ENCODE peak calls at places on chromosome 20, in four cellular contexts. S, F, D and K are unnamed samples.

GRCh38 chr20:20076297-20077065 is 24.1 kb downstream of the CFAP61 start:
- DNase-seq in D (no peak), F (no peak), S (peak), K (no peak)

GRCh38 chr20:31918471-31919105 is 33.3 kb downstream of the PDRG1 start:
- DNase-seq in S (no peak), F (no peak), D (no peak), K (no peak)

GRCh38 chr20:50320910-50321796 is 130.5 kb downstream of the CEBPB start:
- DNase-seq in D (peak), F (peak), S (peak), K (peak)

GRCh38 chr20:17925940-17926300 is 42.7 kb downstream of the SNX5 start:
- DNase-seq in S (no peak), D (no peak), F (no peak), K (no peak)

GRCh38 chr20:33789109-33789857 is 21.9 kb upstream of the CHMP4B start:
- DNase-seq in D (no peak), F (peak), S (peak), K (no peak)

GRCh38 chr20:3777726-3778629 is 3.3 kb downstream of the SPEF1 start:
- DNase-seq in S (peak), F (peak), D (peak), K (peak)

GRCh38 chr20:16222859-16223411 is 350.3 kb downstream of the KIF16B start:
- DNase-seq in S (no peak), D (no peak), F (no peak), K (no peak)

GRCh38 chr20:56373942-56374341 is 15.2 kb downstream of the FAM210B start:
- DNase-seq in D (no peak), S (no peak), F (peak), K (no peak)

GRCh38 chr20:4913147-4913546 is 88.2 kb downstream of the SLC23A2 start:
- DNase-seq in S (no peak), F (no peak), D (no peak), K (no peak)

DNA sequence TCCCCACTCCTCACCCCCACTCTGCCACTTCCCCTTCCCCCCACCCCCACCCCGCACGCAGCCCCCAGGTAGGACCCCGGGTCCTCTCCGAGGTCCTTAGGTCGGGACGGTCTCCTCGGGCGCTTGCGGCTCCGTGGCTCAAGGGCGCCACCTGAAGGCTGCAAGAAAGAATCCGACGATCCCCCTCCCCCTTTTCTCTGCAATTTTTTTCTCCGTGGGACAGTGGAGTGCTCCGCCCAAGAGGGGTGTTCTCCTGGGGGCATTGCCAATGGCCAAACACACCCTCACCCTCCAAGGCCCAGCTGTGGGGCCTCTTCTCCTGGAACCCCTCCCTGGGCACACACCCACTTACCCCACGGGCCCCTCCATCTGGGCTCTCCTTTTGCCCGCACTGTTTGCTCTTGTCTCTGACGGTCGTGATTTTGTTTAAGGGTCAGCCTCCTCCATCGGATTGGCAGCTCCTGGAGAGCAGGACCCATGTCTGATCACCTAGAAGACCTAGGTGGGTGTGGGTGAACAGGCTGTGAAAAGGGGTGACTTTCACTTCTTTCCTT is 1.1 kb upstream of the TMEM74B start:
- DNase-seq in D (peak), S (peak), F (peak), K (peak)
- TF ChIP-seq CTCF in D (peak), S (peak), F (peak), K (peak)

GRCh38 chr20:38962898-38963484 is 847 bp downstream of the DHX35 start:
- DNase-seq in F (no peak), S (no peak), D (no peak), K (no peak)
- TF ChIP-seq CTCF in F (no peak), S (no peak), D (no peak), K (no peak)

GRCh38 chr20:53210931-53211330 is 238.8 kb downstream of the TSHZ2 start:
- DNase-seq in F (no peak), D (no peak), S (no peak), K (no peak)

GRCh38 chr20:53205046-53205445 is 232.9 kb downstream of the TSHZ2 start:
- DNase-seq in S (no peak), F (no peak), D (no peak), K (no peak)

GRCh38 chr20:53210041-53210440 is 237.9 kb downstream of the TSHZ2 start:
- DNase-seq in S (no peak), F (no peak), D (no peak), K (no peak)

GRCh38 chr20:53212018-53212417 is 239.9 kb downstream of the TSHZ2 start:
- DNase-seq in S (no peak), F (no peak), D (no peak), K (no peak)

GRCh38 chr20:53208110-53208908 is 236.2 kb downstream of the TSHZ2 start:
- DNase-seq in D (peak), F (no peak), S (no peak), K (no peak)
- TF ChIP-seq CTCF in D (peak), F (no peak), S (no peak), K (peak)

GRCh38 chr20:35001596-35002362 is 46.1 kb downstream of the MYH7B start:
- DNase-seq in D (no peak), S (peak), F (no peak), K (no peak)
- TF ChIP-seq CTCF in D (peak), S (peak), F (no peak), K (peak)

GRCh38 chr20:55057779-55058415 is 582.5 kb downstream of the DOK5 start:
- DNase-seq in S (no peak), D (no peak), F (no peak), K (no peak)
- TF ChIP-seq CTCF in S (no peak), D (peak), F (no peak), K (peak)

GRCh38 chr20:57526067-57526884 is 1.3 kb upstream of the CTCFL start:
- DNase-seq in D (no peak), S (no peak), F (peak), K (no peak)
- TF ChIP-seq CTCF in D (no peak), S (no peak), F (peak), K (no peak)

GRCh38 chr20:14259691-14260090 is 77.7 kb downstream of the FLRT3 start:
- DNase-seq in D (no peak), S (no peak), F (no peak), K (no peak)

DNA sequence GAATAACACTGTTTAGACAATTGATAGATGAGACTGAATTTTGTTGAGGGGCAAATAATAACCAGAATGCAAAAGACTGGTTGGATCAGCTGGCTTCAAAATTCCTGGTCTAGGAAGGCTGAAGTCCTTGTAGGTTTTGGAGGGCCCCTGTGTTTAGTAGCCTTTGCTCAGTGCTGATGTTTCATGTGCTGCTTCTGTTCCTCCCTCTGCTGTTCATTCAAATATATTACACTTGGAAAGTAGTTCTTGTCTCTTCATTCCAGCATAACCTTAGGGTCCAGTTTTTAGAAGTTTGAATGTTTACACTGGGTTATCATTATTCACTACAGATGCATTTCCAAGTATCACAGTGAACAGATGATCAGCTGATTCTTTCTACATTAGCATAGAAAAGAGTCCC is 72.5 kb downstream of the FLRT3 start:
- DNase-seq in F (no peak), D (no peak), S (no peak), K (no peak)
- TF ChIP-seq CTCF in F (no peak), D (peak), S (peak), K (peak)

DNA sequence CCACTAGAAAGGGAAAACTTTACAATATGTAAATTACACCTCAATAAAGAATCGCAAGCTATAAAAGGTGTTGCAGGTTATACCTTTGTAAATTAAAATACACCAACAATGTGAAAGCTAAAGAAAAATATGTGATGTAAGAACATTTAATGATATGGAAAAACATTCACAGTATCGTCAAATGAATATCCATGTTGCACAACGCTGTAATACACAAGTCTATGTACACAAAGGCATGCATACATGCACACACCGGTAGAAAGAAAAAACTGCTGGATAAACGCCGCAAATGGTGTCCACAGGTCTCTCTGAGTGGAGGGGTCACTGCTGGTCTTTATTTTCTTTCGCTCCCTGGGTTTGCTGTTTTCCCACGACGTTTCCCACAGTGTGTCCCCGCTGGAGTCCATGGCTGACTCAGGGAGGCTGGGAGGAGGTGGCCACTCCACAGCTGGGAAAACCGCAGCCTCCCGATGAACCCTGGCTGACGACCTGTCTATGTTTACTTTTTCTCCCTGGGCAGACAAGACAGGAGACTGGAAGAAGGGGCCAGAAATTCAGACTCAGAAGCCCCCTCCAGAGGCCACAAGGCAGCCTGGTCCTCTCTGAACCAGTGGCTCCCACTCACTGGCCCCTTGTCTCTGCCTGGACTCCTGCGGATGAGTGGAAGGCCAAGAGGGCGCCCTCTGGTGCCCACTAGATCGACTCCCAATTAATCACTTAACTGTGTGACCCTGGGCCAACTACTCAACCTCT is 13.0 kb upstream of the BPI start:
- DNase-seq in D (peak), S (peak), F (peak), K (no peak)
- TF ChIP-seq CTCF in D (peak), S (peak), F (peak), K (peak)